ENCODE peak calls at places on chromosomes 7 and 10, in six cellular contexts. I is ovary, C is AG04450, W is lower lobe of right lung, E is astrocyte of the spinal cord, T is H9. F is an unnamed sample.

GRCh38 chr7:29977926-29978652 is 11.5 kb downstream of the SCRN1 start:
- DNase-seq in I (no peak), C (no peak), W (no peak), E (no peak), T (peak), F (no peak)

GRCh38 chr10:91156196-91156595 is 64.3 kb upstream of the PCGF5 start:
- DNase-seq in I (no peak), C (no peak), W (no peak), E (no peak), T (no peak), F (no peak)

GRCh38 chr7:139828880-139829653 is at the start of gene TBXAS1:
- DNase-seq in I (no peak), C (no peak), W (peak), E (no peak), T (no peak), F (no peak)

GRCh38 chr7:22943997-22944396 is 69.9 kb downstream of the HYCC1 start:
- DNase-seq in I (no peak), C (peak), W (no peak), E (peak), T (peak), F (peak)

GRCh38 chr7:130951976-130952313 is 217.9 kb upstream of the KLF14 start:
- DNase-seq in I (no peak), C (no peak), W (no peak), E (no peak), T (no peak), F (no peak)

GRCh38 chr7:12975387-12975786 is 288.0 kb downstream of the ARL4A start:
- DNase-seq in I (no peak), C (no peak), W (no peak), E (no peak), T (no peak), F (no peak)

GRCh38 chr7:5701085-5701914 is 80.2 kb downstream of the RNF216 start:
- DNase-seq in I (no peak), C (no peak), W (no peak), E (no peak), T (no peak), F (peak)

GRCh38 chr10:100970076-100970913 is 991 bp downstream of the SEMA4G start:
- DNase-seq in I (peak), C (no peak), W (no peak), E (no peak), T (peak), F (no peak)

GRCh38 chr10:64011871-64012714 is 490.9 kb downstream of the REEP3 start:
- DNase-seq in I (no peak), C (no peak), W (no peak), E (no peak), T (no peak), F (no peak)

GRCh38 chr7:69359003-69359555 is 239.2 kb upstream of the AUTS2 start:
- DNase-seq in I (no peak), C (no peak), W (no peak), E (no peak), T (no peak), F (peak)

GRCh38 chr7:30168800-30169584 is 34.2 kb downstream of the MTURN start:
- DNase-seq in I (no peak), C (peak), W (no peak), E (peak), T (peak), F (peak)

GRCh38 chr7:158682456-158682855 is 22.1 kb downstream of the NCAPG2 start:
- DNase-seq in I (no peak), C (peak), W (no peak), E (no peak), T (no peak), F (peak)

GRCh38 chr10:46226232-46226631 is 60.6 kb upstream of the ANTXRL start:
- DNase-seq in I (no peak), C (no peak), W (no peak), E (no peak), T (peak), F (no peak)

GRCh38 chr10:76396126-76396525 is 964.7 kb downstream of the LRMDA start:
- DNase-seq in I (no peak), C (no peak), W (no peak), E (no peak), T (no peak), F (no peak)

GRCh38 chr10:20963056-20963455 is 65.9 kb upstream of the NEBL start:
- DNase-seq in I (no peak), C (no peak), W (no peak), E (peak), T (no peak), F (no peak)

GRCh38 chr7:77651544-77652162 is 44.6 kb upstream of the RSBN1L start:
- DNase-seq in I (no peak), C (no peak), W (no peak), E (peak), T (no peak), F (peak)

GRCh38 chr7:48636391-48637015 is 287.8 kb upstream of the CDC14C start:
- DNase-seq in I (no peak), C (no peak), W (no peak), E (peak), T (no peak), F (no peak)

GRCh38 chr10:94425942-94426341 is 23.6 kb downstream of the TBC1D12 start:
- DNase-seq in I (no peak), C (no peak), W (no peak), E (no peak), T (no peak), F (no peak)

GRCh38 chr10:32413513-32413912 is 32.4 kb upstream of the CCDC7 start:
- DNase-seq in I (no peak), C (peak), W (no peak), E (peak), T (no peak), F (peak)

GRCh38 chr10:3485287-3485686 is 299.7 kb downstream of the KLF6 start:
- DNase-seq in I (no peak), C (no peak), W (no peak), E (no peak), T (no peak), F (no peak)

GRCh38 chr7:38311329-38311937 is 38.0 kb upstream of the TARP start:
- DNase-seq in I (no peak), C (no peak), W (peak), E (no peak), T (no peak), F (no peak)

GRCh38 chr10:33660329-33660728 is 325.9 kb upstream of the NRP1 start:
- DNase-seq in I (no peak), C (no peak), W (no peak), E (no peak), T (peak), F (no peak)

GRCh38 chr10:29486466-29486865 is 148.3 kb downstream of the SVIL start:
- DNase-seq in I (no peak), C (no peak), W (no peak), E (no peak), T (no peak), F (no peak)

GRCh38 chr10:112131361-112131760 is 52.2 kb downstream of the GPAM start:
- DNase-seq in I (no peak), C (no peak), W (no peak), E (no peak), T (no peak), F (no peak)

GRCh38 chr10:125024496-125025234 is 82.7 kb downstream of the ZRANB1 start:
- DNase-seq in I (no peak), C (no peak), W (peak), E (no peak), T (no peak), F (no peak)

GRCh38 chr7:44257213-44257612 is 56.4 kb downstream of the YKT6 start:
- DNase-seq in I (no peak), C (no peak), W (no peak), E (no peak), T (no peak), F (no peak)

DNA sequence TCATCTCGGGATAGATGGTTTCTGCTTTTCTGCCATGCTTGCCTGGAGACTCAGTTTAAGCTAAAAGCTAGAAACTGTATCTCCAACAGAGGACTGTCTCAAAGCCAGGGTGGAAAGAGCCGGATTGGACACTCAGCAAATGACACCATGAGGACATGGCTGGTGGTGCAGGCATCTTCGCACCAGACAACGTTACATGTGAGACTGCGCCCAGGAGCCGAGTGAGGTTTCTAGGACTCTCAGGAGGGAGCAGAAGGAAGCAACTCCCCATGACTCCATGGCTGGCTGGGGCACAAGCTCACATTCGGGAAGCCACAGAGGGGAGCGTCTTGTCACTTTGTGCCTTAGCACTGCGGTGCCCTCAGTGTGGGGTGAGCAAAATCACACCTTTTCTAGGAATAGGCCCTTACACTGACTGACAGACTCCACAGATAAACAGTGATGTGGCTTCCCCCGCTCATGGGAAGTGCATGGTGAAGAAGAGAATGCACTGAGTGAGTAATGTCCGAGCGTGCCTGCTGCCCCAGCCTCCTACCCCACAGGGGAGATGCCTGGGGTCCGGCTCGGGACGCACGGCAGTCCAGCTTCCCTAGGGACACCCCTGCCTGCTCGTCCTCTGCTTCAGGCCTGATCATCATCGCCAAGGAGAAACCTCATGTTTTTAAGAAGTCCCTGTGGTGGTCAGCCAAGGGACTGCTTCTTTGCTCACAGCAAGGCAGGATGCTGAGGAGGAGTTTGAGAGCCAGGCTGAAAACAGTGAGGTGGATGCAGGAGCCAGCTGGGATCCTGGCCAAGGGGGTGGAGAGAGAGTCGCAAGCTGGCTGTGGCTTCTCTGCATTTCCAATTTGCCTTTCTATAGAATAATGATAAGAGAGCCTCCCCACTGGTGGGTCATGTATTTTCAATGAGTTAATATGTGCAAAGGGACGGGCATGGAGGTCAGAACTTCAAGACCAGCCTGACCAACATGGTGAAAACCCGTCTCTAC is 52.2 kb upstream of the FXYD4 start:
- DNase-seq in I (no peak), C (no peak), W (no peak), E (no peak), T (no peak), F (no peak)
- TF ChIP-seq CTCF in I (no peak), C (no peak), W (no peak), E (no peak), T (no peak), F (no peak)

DNA sequence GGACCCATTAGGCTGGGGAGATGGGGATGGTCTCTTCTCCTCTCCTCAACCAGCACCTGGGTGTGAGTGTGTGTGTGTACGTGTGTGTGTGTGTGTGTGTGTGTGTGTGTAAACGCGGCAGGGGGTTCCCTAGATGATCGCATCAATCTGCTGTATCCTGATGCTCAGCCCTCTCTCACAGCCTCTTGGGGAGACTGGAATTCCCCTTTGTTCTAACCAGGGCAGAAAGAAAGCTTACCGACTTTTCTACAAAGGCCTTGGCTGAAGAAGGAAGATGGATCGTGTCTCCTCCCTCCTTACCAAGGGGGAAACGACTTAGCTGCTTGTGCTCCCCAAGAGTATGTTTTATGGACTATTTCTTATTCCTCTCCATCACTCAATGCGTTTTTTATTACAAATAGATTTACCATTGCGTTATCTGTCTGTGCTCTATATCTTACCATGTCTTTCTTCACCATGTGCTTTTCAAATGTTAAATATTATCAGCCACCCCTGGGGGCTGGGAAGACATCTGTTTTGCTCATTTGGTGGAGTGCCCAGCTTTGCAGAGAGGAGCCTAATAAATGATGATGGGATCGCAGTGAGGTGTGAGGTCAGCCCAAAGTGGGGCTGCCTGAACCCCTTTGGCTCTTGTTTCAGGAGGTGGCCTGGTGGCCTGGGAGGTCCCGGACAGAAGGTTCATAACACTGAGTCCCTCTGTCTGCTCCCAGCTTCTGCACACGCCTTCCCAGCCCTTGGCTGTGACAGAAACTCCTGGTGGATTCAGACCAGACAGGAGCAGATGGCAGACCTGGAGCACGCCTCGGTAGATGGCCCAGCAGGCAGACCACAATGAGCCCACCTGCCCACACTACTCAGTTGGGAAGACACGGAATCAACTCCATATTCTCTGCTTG is 262.0 kb downstream of the PRPF18 start:
- DNase-seq in I (no peak), C (no peak), W (no peak), E (no peak), T (no peak), F (no peak)
- TF ChIP-seq CTCF in I (no peak), C (no peak), W (no peak), E (no peak), T (no peak), F (no peak)

DNA sequence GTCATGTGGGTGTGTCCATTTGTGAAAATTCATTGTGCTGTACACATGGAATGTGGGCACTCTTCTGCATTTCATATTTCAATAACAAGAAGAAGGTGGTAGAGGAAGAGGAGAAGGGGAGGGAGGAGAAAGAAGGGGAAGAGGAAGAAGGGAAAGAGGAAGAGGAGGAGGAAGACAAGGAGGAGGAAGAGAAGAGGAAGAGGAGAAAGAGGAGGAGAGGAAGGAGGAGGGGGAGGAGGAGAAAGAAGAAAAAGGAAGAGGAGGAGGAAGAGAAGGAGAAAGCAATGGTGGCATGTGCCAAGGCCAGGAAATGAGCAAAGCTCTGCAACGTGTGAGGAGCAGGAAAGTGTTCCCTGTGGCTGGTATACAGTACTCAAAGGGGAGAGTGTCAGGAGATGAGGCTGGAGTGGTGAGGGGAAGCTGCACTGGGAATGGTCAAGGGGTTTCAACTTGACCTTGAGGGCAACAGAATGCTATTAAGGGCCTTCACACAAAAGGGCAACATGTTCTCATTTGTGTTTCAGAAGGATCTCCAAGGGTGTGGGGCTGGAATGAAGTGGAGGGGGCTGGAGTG is 40.5 kb downstream of the WNT2 start:
- DNase-seq in I (no peak), C (no peak), W (no peak), E (no peak), T (no peak), F (no peak)
- TF ChIP-seq CTCF in I (no peak), C (no peak), W (no peak), E (no peak), T (no peak), F (no peak)

GRCh38 chr10:73771722-73772279 is 10.0 kb upstream of the CHCHD1 start:
- DNase-seq in I (peak), C (peak), W (peak), E (no peak), T (peak), F (peak)
- TF ChIP-seq CTCF in I (no peak), C (no peak), W (no peak), E (no peak), T (no peak), F (no peak)

F was measured in fibroblast of mammary gland.